ENCODE peak calls at places on chromosomes 6 and 20, in six cellular contexts. One of them, this sample, is unnamed.

GRCh38 chr6:167956983-167957492 is 40.4 kb upstream of the KIF25 start:
- DNase-seq in IMR-90: peak; percentile 17
- DNase-seq in left ventricle myocardium inferior: no peak
- DNase-seq in mammary epithelial cell: no peak
- DNase-seq in mesendoderm: no peak
- DNase-seq in hepatocyte: peak; percentile 58
- DNase-seq in this sample: no peak

GRCh38 chr6:112036088-112036637 is 17.7 kb upstream of the CCN6 start:
- DNase-seq in IMR-90: no peak
- DNase-seq in left ventricle myocardium inferior: no peak
- DNase-seq in mammary epithelial cell: peak; percentile 10
- DNase-seq in mesendoderm: no peak
- DNase-seq in hepatocyte: no peak
- DNase-seq in this sample: no peak

GRCh38 chr6:1952726-1953360 is 292.6 kb downstream of the GMDS start:
- DNase-seq in IMR-90: peak; percentile 100
- DNase-seq in left ventricle myocardium inferior: no peak
- DNase-seq in mammary epithelial cell: peak; percentile 99
- DNase-seq in mesendoderm: peak; percentile 65
- DNase-seq in hepatocyte: no peak
- DNase-seq in this sample: no peak

GRCh38 chr20:47860049-47860830 is 75.0 kb upstream of the SULF2 start:
- DNase-seq in IMR-90: no peak
- DNase-seq in left ventricle myocardium inferior: no peak
- DNase-seq in mammary epithelial cell: no peak
- DNase-seq in mesendoderm: no peak
- DNase-seq in hepatocyte: no peak
- DNase-seq in this sample: no peak

GRCh38 chr6:163725008-163725941 is 310.8 kb downstream of the QKI start:
- DNase-seq in IMR-90: no peak
- DNase-seq in left ventricle myocardium inferior: no peak
- DNase-seq in mammary epithelial cell: no peak
- DNase-seq in mesendoderm: no peak
- DNase-seq in hepatocyte: no peak
- DNase-seq in this sample: no peak

GRCh38 chr20:62065669-62066338 is at the start of gene TAF4:
- DNase-seq in IMR-90: peak; percentile 60
- DNase-seq in left ventricle myocardium inferior: peak; percentile 75
- DNase-seq in mammary epithelial cell: peak; percentile 61
- DNase-seq in mesendoderm: peak; percentile 69
- DNase-seq in hepatocyte: peak; percentile 94
- DNase-seq in this sample: peak; percentile 77

GRCh38 chr20:63835031-63835858 is 4.2 kb upstream of the ZBTB46 start:
- DNase-seq in IMR-90: peak; percentile 99
- DNase-seq in left ventricle myocardium inferior: peak; percentile 86
- DNase-seq in mammary epithelial cell: peak; percentile 93
- DNase-seq in mesendoderm: peak; percentile 99
- DNase-seq in hepatocyte: peak; percentile 96
- DNase-seq in this sample: no peak

GRCh38 chr6:109718991-109719390 is 27.9 kb downstream of the FIG4 start:
- DNase-seq in IMR-90: peak; percentile 34
- DNase-seq in left ventricle myocardium inferior: no peak
- DNase-seq in mammary epithelial cell: peak; percentile 54
- DNase-seq in mesendoderm: no peak
- DNase-seq in hepatocyte: no peak
- DNase-seq in this sample: no peak

GRCh38 chr20:48597521-48598302 is 230.1 kb downstream of the PREX1 start:
- DNase-seq in IMR-90: no peak
- DNase-seq in left ventricle myocardium inferior: no peak
- DNase-seq in mammary epithelial cell: no peak
- DNase-seq in mesendoderm: no peak
- DNase-seq in hepatocyte: no peak
- DNase-seq in this sample: no peak

GRCh38 chr6:56482525-56482924 is 160.2 kb downstream of the DST start:
- DNase-seq in IMR-90: no peak
- DNase-seq in left ventricle myocardium inferior: no peak
- DNase-seq in mammary epithelial cell: no peak
- DNase-seq in mesendoderm: no peak
- DNase-seq in hepatocyte: peak; percentile 67
- DNase-seq in this sample: no peak

GRCh38 chr6:7314414-7314813 is 1.4 kb upstream of the SSR1 start:
- DNase-seq in IMR-90: no peak
- DNase-seq in left ventricle myocardium inferior: no peak
- DNase-seq in mammary epithelial cell: no peak
- DNase-seq in mesendoderm: no peak
- DNase-seq in hepatocyte: no peak
- DNase-seq in this sample: no peak

GRCh38 chr6:122730775-122731386 is 48.6 kb upstream of the FABP7 start:
- DNase-seq in IMR-90: peak; percentile 54
- DNase-seq in left ventricle myocardium inferior: no peak
- DNase-seq in mammary epithelial cell: peak; percentile 29
- DNase-seq in mesendoderm: peak; percentile 40
- DNase-seq in hepatocyte: peak; percentile 61
- DNase-seq in this sample: no peak

GRCh38 chr20:58303547-58303946 is 6.0 kb upstream of the RAB22A start:
- DNase-seq in IMR-90: no peak
- DNase-seq in left ventricle myocardium inferior: no peak
- DNase-seq in mammary epithelial cell: no peak
- DNase-seq in mesendoderm: no peak
- DNase-seq in hepatocyte: no peak
- DNase-seq in this sample: no peak

GRCh38 chr6:2733324-2733723 is 17.4 kb downstream of the MYLK4 start:
- DNase-seq in IMR-90: peak; percentile 23
- DNase-seq in left ventricle myocardium inferior: peak; percentile 55
- DNase-seq in mammary epithelial cell: no peak
- DNase-seq in mesendoderm: no peak
- DNase-seq in hepatocyte: no peak
- DNase-seq in this sample: no peak

GRCh38 chr20:53337419-53338101 is 256.1 kb downstream of the ZNF217 start:
- DNase-seq in IMR-90: no peak
- DNase-seq in left ventricle myocardium inferior: no peak
- DNase-seq in mammary epithelial cell: no peak
- DNase-seq in mesendoderm: no peak
- DNase-seq in hepatocyte: peak; percentile 20
- DNase-seq in this sample: no peak

GRCh38 chr6:67722861-67723261 is 912.2 kb upstream of the ADGRB3 start:
- DNase-seq in IMR-90: no peak
- DNase-seq in left ventricle myocardium inferior: no peak
- DNase-seq in mammary epithelial cell: no peak
- DNase-seq in mesendoderm: no peak
- DNase-seq in hepatocyte: no peak
- DNase-seq in this sample: no peak

GRCh38 chr20:64254156-64254555 is 1.4 kb upstream of the PCMTD2 start:
- DNase-seq in IMR-90: no peak
- DNase-seq in left ventricle myocardium inferior: no peak
- DNase-seq in mammary epithelial cell: no peak
- DNase-seq in mesendoderm: no peak
- DNase-seq in hepatocyte: no peak
- DNase-seq in this sample: no peak

GRCh38 chr20:40279390-40279789 is 409.6 kb downstream of the MAFB start:
- DNase-seq in IMR-90: peak; percentile 45
- DNase-seq in left ventricle myocardium inferior: no peak
- DNase-seq in mammary epithelial cell: peak; percentile 67
- DNase-seq in mesendoderm: peak; percentile 77
- DNase-seq in hepatocyte: peak; percentile 32
- DNase-seq in this sample: no peak

GRCh38 chr20:62120990-62121775 is 1.1 kb upstream of the LSM14B start:
- DNase-seq in IMR-90: peak; percentile 61
- DNase-seq in left ventricle myocardium inferior: no peak
- DNase-seq in mammary epithelial cell: no peak
- DNase-seq in mesendoderm: no peak
- DNase-seq in hepatocyte: no peak
- DNase-seq in this sample: peak; percentile 7

GRCh38 chr6:44247338-44248302 is 719 bp downstream of the HSP90AB1 start:
- DNase-seq in IMR-90: peak; percentile 38
- DNase-seq in left ventricle myocardium inferior: peak; percentile 66
- DNase-seq in mammary epithelial cell: peak; percentile 62
- DNase-seq in mesendoderm: peak; percentile 88
- DNase-seq in hepatocyte: peak; percentile 81
- DNase-seq in this sample: peak; percentile 81

GRCh38 chr6:44248579-44248978 is 1.7 kb downstream of the HSP90AB1 start:
- DNase-seq in IMR-90: no peak
- DNase-seq in left ventricle myocardium inferior: no peak
- DNase-seq in mammary epithelial cell: no peak
- DNase-seq in mesendoderm: no peak
- DNase-seq in hepatocyte: no peak
- DNase-seq in this sample: no peak

GRCh38 chr6:44250067-44250717 is 3.3 kb downstream of the HSP90AB1 start:
- DNase-seq in IMR-90: no peak
- DNase-seq in left ventricle myocardium inferior: no peak
- DNase-seq in mammary epithelial cell: no peak
- DNase-seq in mesendoderm: no peak
- DNase-seq in hepatocyte: no peak
- DNase-seq in this sample: no peak

GRCh38 chr6:44250718-44251123 is 3.8 kb downstream of the HSP90AB1 start:
- DNase-seq in IMR-90: no peak
- DNase-seq in left ventricle myocardium inferior: no peak
- DNase-seq in mammary epithelial cell: no peak
- DNase-seq in mesendoderm: no peak
- DNase-seq in hepatocyte: no peak
- DNase-seq in this sample: no peak

GRCh38 chr6:44249082-44249748 is 2.3 kb downstream of the HSP90AB1 start:
- DNase-seq in IMR-90: no peak
- DNase-seq in left ventricle myocardium inferior: no peak
- DNase-seq in mammary epithelial cell: no peak
- DNase-seq in mesendoderm: no peak
- DNase-seq in hepatocyte: no peak
- DNase-seq in this sample: no peak
- H3K4me1 ChIP-seq in IMR-90: peaks cover 5% of the 10 kb centered on the region
- H3K4me1 ChIP-seq in left ventricle myocardium inferior: peaks cover 87% of the 10 kb centered on the region
- H3K4me1 ChIP-seq in mammary epithelial cell: peaks cover 41% of the 10 kb centered on the region
- H3K4me1 ChIP-seq in mesendoderm: peaks cover 11% of the 10 kb centered on the region
- H3K4me1 ChIP-seq in hepatocyte: peaks cover 16% of the 10 kb centered on the region
- H3K4me1 ChIP-seq in this sample: peaks cover 23% of the 10 kb centered on the region

GRCh38 chr20:44034451-44034850 is 119.8 kb downstream of the TOX2 start:
- DNase-seq in IMR-90: no peak
- DNase-seq in left ventricle myocardium inferior: no peak
- DNase-seq in mammary epithelial cell: no peak
- DNase-seq in mesendoderm: no peak
- DNase-seq in hepatocyte: no peak
- DNase-seq in this sample: no peak

GRCh38 chr20:44031822-44032582 is 117.3 kb downstream of the TOX2 start:
- DNase-seq in IMR-90: no peak
- DNase-seq in left ventricle myocardium inferior: no peak
- DNase-seq in mammary epithelial cell: no peak
- DNase-seq in mesendoderm: peak; percentile 91
- DNase-seq in hepatocyte: no peak
- DNase-seq in this sample: no peak

GRCh38 chr20:44033873-44034272 is 119.2 kb downstream of the TOX2 start:
- DNase-seq in IMR-90: no peak
- DNase-seq in left ventricle myocardium inferior: no peak
- DNase-seq in mammary epithelial cell: no peak
- DNase-seq in mesendoderm: no peak
- DNase-seq in hepatocyte: no peak
- DNase-seq in this sample: no peak

GRCh38 chr20:44032583-44033138 is 118.0 kb downstream of the TOX2 start:
- DNase-seq in IMR-90: no peak
- DNase-seq in left ventricle myocardium inferior: no peak
- DNase-seq in mammary epithelial cell: no peak
- DNase-seq in mesendoderm: no peak
- DNase-seq in hepatocyte: no peak
- DNase-seq in this sample: no peak

GRCh38 chr20:44033344-44033743 is 118.7 kb downstream of the TOX2 start:
- DNase-seq in IMR-90: peak; percentile 21
- DNase-seq in left ventricle myocardium inferior: no peak
- DNase-seq in mammary epithelial cell: no peak
- DNase-seq in mesendoderm: peak; percentile 21
- DNase-seq in hepatocyte: no peak
- DNase-seq in this sample: no peak
- H3K4me3 ChIP-seq in IMR-90: no peak overlapping the region
- H3K4me3 ChIP-seq in left ventricle myocardium inferior: no peak overlapping the region
- H3K4me3 ChIP-seq in mammary epithelial cell: no peak overlapping the region
- H3K4me3 ChIP-seq in mesendoderm: no peak overlapping the region
- H3K4me3 ChIP-seq in hepatocyte: no peak overlapping the region
- H3K4me3 ChIP-seq in this sample: no peak overlapping the region

GRCh38 chr6:156955494-156956183 is 178.5 kb downstream of the ARID1B start:
- DNase-seq in IMR-90: no peak
- DNase-seq in left ventricle myocardium inferior: peak; percentile 69
- DNase-seq in mammary epithelial cell: peak; percentile 32
- DNase-seq in mesendoderm: no peak
- DNase-seq in hepatocyte: no peak
- DNase-seq in this sample: no peak

GRCh38 chr6:156956286-156956685 is 179.1 kb downstream of the ARID1B start:
- DNase-seq in IMR-90: no peak
- DNase-seq in left ventricle myocardium inferior: no peak
- DNase-seq in mammary epithelial cell: no peak
- DNase-seq in mesendoderm: no peak
- DNase-seq in hepatocyte: no peak
- DNase-seq in this sample: no peak

GRCh38 chr6:156954191-156954590 is 177.0 kb downstream of the ARID1B start:
- DNase-seq in IMR-90: peak; percentile 59
- DNase-seq in left ventricle myocardium inferior: no peak
- DNase-seq in mammary epithelial cell: no peak
- DNase-seq in mesendoderm: no peak
- DNase-seq in hepatocyte: no peak
- DNase-seq in this sample: no peak

GRCh38 chr6:156953478-156954146 is 176.4 kb downstream of the ARID1B start:
- DNase-seq in IMR-90: peak; percentile 99
- DNase-seq in left ventricle myocardium inferior: no peak
- DNase-seq in mammary epithelial cell: peak; percentile 96
- DNase-seq in mesendoderm: peak; percentile 93
- DNase-seq in hepatocyte: peak; percentile 92
- DNase-seq in this sample: no peak

GRCh38 chr6:156954781-156955180 is 177.6 kb downstream of the ARID1B start:
- DNase-seq in IMR-90: no peak
- DNase-seq in left ventricle myocardium inferior: no peak
- DNase-seq in mammary epithelial cell: no peak
- DNase-seq in mesendoderm: no peak
- DNase-seq in hepatocyte: no peak
- DNase-seq in this sample: no peak
- H3K4me1 ChIP-seq in IMR-90: peaks cover 18% of the 10 kb centered on the region
- H3K4me1 ChIP-seq in left ventricle myocardium inferior: peaks cover 86% of the 10 kb centered on the region
- H3K4me1 ChIP-seq in mammary epithelial cell: peaks cover 37% of the 10 kb centered on the region
- H3K4me1 ChIP-seq in mesendoderm: no peaks in the 10 kb centered on the region
- H3K4me1 ChIP-seq in hepatocyte: peaks cover 30% of the 10 kb centered on the region
- H3K4me1 ChIP-seq in this sample: peaks cover 33% of the 10 kb centered on the region

GRCh38 chr6:41818271-41819054 is 31.0 kb downstream of the TOMM6 start:
- DNase-seq in IMR-90: peak; percentile 31
- DNase-seq in left ventricle myocardium inferior: no peak
- DNase-seq in mammary epithelial cell: no peak
- DNase-seq in mesendoderm: no peak
- DNase-seq in hepatocyte: no peak
- DNase-seq in this sample: no peak
- H3K4me3 ChIP-seq in IMR-90: no peak overlapping the region
- H3K4me3 ChIP-seq in left ventricle myocardium inferior: no peak overlapping the region
- H3K4me3 ChIP-seq in mammary epithelial cell: no peak overlapping the region
- H3K4me3 ChIP-seq in mesendoderm: no peak overlapping the region
- H3K4me3 ChIP-seq in hepatocyte: no peak overlapping the region
- H3K4me3 ChIP-seq in this sample: no peak overlapping the region